ENCODE peak calls at places on chromosomes 7 and 10, in ten cellular contexts. One of them, this sample, is unnamed.

GRCh38 chr7:42283553-42283952 is 46.5 kb upstream of the GLI3 start:
- DNase-seq in CD8-positive, alpha-beta T cell: no peak
- DNase-seq in lower leg skin: no peak
- DNase-seq in heart left ventricle: no peak
- DNase-seq in BE2C: no peak
- DNase-seq in fibroblast of mammary gland: peak
- DNase-seq in neural crest cell: no peak
- DNase-seq in HCT116: no peak
- DNase-seq in tibial artery: no peak
- DNase-seq in RWPE1: peak
- DNase-seq in this sample: no peak

GRCh38 chr10:116768786-116769185 is 26.4 kb upstream of the HSPA12A start:
- DNase-seq in CD8-positive, alpha-beta T cell: no peak
- DNase-seq in lower leg skin: no peak
- DNase-seq in heart left ventricle: no peak
- DNase-seq in BE2C: no peak
- DNase-seq in fibroblast of mammary gland: no peak
- DNase-seq in neural crest cell: no peak
- DNase-seq in HCT116: no peak
- DNase-seq in tibial artery: no peak
- DNase-seq in RWPE1: no peak
- DNase-seq in this sample: no peak

GRCh38 chr10:73577788-73578187 is 13.4 kb downstream of the USP54 start:
- DNase-seq in CD8-positive, alpha-beta T cell: no peak
- DNase-seq in lower leg skin: peak
- DNase-seq in heart left ventricle: peak
- DNase-seq in BE2C: no peak
- DNase-seq in fibroblast of mammary gland: peak
- DNase-seq in neural crest cell: no peak
- DNase-seq in HCT116: no peak
- DNase-seq in tibial artery: peak
- DNase-seq in RWPE1: no peak
- DNase-seq in this sample: no peak

GRCh38 chr10:114779803-114780609 is 41.6 kb upstream of the FHIP2A start:
- DNase-seq in CD8-positive, alpha-beta T cell: no peak
- DNase-seq in lower leg skin: no peak
- DNase-seq in heart left ventricle: no peak
- DNase-seq in BE2C: no peak
- DNase-seq in fibroblast of mammary gland: peak
- DNase-seq in neural crest cell: no peak
- DNase-seq in HCT116: peak
- DNase-seq in tibial artery: no peak
- DNase-seq in RWPE1: peak
- DNase-seq in this sample: no peak

GRCh38 chr10:119608316-119609155 is 11.8 kb upstream of the TIAL1 start:
- DNase-seq in CD8-positive, alpha-beta T cell: no peak
- DNase-seq in lower leg skin: peak
- DNase-seq in heart left ventricle: peak
- DNase-seq in BE2C: peak
- DNase-seq in fibroblast of mammary gland: peak
- DNase-seq in neural crest cell: peak
- DNase-seq in HCT116: peak
- DNase-seq in tibial artery: peak
- DNase-seq in RWPE1: peak
- DNase-seq in this sample: no peak

GRCh38 chr7:127905491-127906330 is 125.5 kb downstream of the LRRC4 start:
- DNase-seq in CD8-positive, alpha-beta T cell: no peak
- DNase-seq in lower leg skin: no peak
- DNase-seq in heart left ventricle: no peak
- DNase-seq in BE2C: no peak
- DNase-seq in fibroblast of mammary gland: no peak
- DNase-seq in neural crest cell: no peak
- DNase-seq in HCT116: no peak
- DNase-seq in tibial artery: no peak
- DNase-seq in RWPE1: peak
- DNase-seq in this sample: no peak

GRCh38 chr7:54419209-54419608 is 123.0 kb upstream of the VSTM2A start:
- DNase-seq in CD8-positive, alpha-beta T cell: no peak
- DNase-seq in lower leg skin: no peak
- DNase-seq in heart left ventricle: no peak
- DNase-seq in BE2C: no peak
- DNase-seq in fibroblast of mammary gland: no peak
- DNase-seq in neural crest cell: no peak
- DNase-seq in HCT116: no peak
- DNase-seq in tibial artery: no peak
- DNase-seq in RWPE1: no peak
- DNase-seq in this sample: no peak

GRCh38 chr10:82160291-82160690 is 285.3 kb downstream of the NRG3 start:
- DNase-seq in CD8-positive, alpha-beta T cell: no peak
- DNase-seq in lower leg skin: no peak
- DNase-seq in heart left ventricle: no peak
- DNase-seq in BE2C: no peak
- DNase-seq in fibroblast of mammary gland: no peak
- DNase-seq in neural crest cell: no peak
- DNase-seq in HCT116: no peak
- DNase-seq in tibial artery: no peak
- DNase-seq in RWPE1: no peak
- DNase-seq in this sample: no peak

GRCh38 chr7:151126500-151127137 is 40.3 kb downstream of the AGAP3 start:
- DNase-seq in CD8-positive, alpha-beta T cell: no peak
- DNase-seq in lower leg skin: no peak
- DNase-seq in heart left ventricle: no peak
- DNase-seq in BE2C: no peak
- DNase-seq in fibroblast of mammary gland: no peak
- DNase-seq in neural crest cell: no peak
- DNase-seq in HCT116: no peak
- DNase-seq in tibial artery: no peak
- DNase-seq in RWPE1: no peak
- DNase-seq in this sample: no peak

GRCh38 chr10:35041502-35041879 is 48.6 kb downstream of the CUL2 start:
- DNase-seq in CD8-positive, alpha-beta T cell: no peak
- DNase-seq in lower leg skin: no peak
- DNase-seq in heart left ventricle: no peak
- DNase-seq in BE2C: no peak
- DNase-seq in fibroblast of mammary gland: no peak
- DNase-seq in neural crest cell: no peak
- DNase-seq in HCT116: peak
- DNase-seq in tibial artery: no peak
- DNase-seq in RWPE1: no peak
- DNase-seq in this sample: no peak

GRCh38 chr10:35040761-35041501 is 49.2 kb downstream of the CUL2 start:
- DNase-seq in CD8-positive, alpha-beta T cell: no peak
- DNase-seq in lower leg skin: no peak
- DNase-seq in heart left ventricle: no peak
- DNase-seq in BE2C: no peak
- DNase-seq in fibroblast of mammary gland: peak
- DNase-seq in neural crest cell: no peak
- DNase-seq in HCT116: peak
- DNase-seq in tibial artery: no peak
- DNase-seq in RWPE1: peak
- DNase-seq in this sample: no peak

GRCh38 chr10:35042783-35043182 is 47.4 kb downstream of the CUL2 start:
- DNase-seq in CD8-positive, alpha-beta T cell: no peak
- DNase-seq in lower leg skin: no peak
- DNase-seq in heart left ventricle: no peak
- DNase-seq in BE2C: no peak
- DNase-seq in fibroblast of mammary gland: no peak
- DNase-seq in neural crest cell: no peak
- DNase-seq in HCT116: no peak
- DNase-seq in tibial artery: no peak
- DNase-seq in RWPE1: no peak
- DNase-seq in this sample: no peak

GRCh38 chr10:35035641-35036040 is 54.5 kb downstream of the CUL2 start:
- DNase-seq in CD8-positive, alpha-beta T cell: no peak
- DNase-seq in lower leg skin: no peak
- DNase-seq in heart left ventricle: no peak
- DNase-seq in BE2C: no peak
- DNase-seq in fibroblast of mammary gland: peak
- DNase-seq in neural crest cell: no peak
- DNase-seq in HCT116: no peak
- DNase-seq in tibial artery: no peak
- DNase-seq in RWPE1: no peak
- DNase-seq in this sample: no peak

DNA sequence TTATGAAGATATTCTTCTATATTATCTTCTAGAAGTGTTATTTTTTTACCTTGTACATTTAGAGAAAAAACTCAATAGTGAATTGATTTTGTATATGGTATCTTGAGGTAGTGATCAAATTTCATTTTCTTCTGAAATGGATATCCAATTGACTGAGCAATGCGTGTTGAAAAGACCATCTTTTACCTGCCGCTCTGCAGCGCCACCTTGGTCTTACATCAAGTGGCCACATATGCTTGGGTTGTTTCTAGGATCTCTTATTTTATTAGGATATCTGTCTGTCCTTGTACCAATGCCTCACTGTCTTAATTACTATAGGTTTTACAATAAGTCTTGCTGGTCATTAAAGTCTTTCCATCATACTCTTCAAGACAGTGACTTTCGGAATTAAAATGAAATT is 53.0 kb downstream of the CUL2 start:
- DNase-seq in CD8-positive, alpha-beta T cell: no peak
- DNase-seq in lower leg skin: no peak
- DNase-seq in heart left ventricle: no peak
- DNase-seq in BE2C: no peak
- DNase-seq in fibroblast of mammary gland: no peak
- DNase-seq in neural crest cell: no peak
- DNase-seq in HCT116: no peak
- DNase-seq in tibial artery: no peak
- DNase-seq in RWPE1: no peak
- DNase-seq in this sample: no peak
- TF ChIP-seq CTCF in CD8-positive, alpha-beta T cell: no peak
- TF ChIP-seq CTCF in lower leg skin: no peak
- TF ChIP-seq CTCF in heart left ventricle: no peak
- TF ChIP-seq CTCF in BE2C: no peak
- TF ChIP-seq CTCF in fibroblast of mammary gland: no peak
- TF ChIP-seq CTCF in neural crest cell: no peak
- TF ChIP-seq CTCF in HCT116: no peak
- TF ChIP-seq CTCF in tibial artery: no peak
- TF ChIP-seq CTCF in RWPE1: no peak
- TF ChIP-seq CTCF in this sample: no peak

GRCh38 chr10:35780970-35781642 is 139.0 kb upstream of the FZD8 start:
- DNase-seq in CD8-positive, alpha-beta T cell: no peak
- DNase-seq in lower leg skin: no peak
- DNase-seq in heart left ventricle: no peak
- DNase-seq in BE2C: no peak
- DNase-seq in fibroblast of mammary gland: peak
- DNase-seq in neural crest cell: no peak
- DNase-seq in HCT116: no peak
- DNase-seq in tibial artery: no peak
- DNase-seq in RWPE1: no peak
- DNase-seq in this sample: no peak
- TF ChIP-seq CTCF in CD8-positive, alpha-beta T cell: no peak
- TF ChIP-seq CTCF in lower leg skin: no peak
- TF ChIP-seq CTCF in heart left ventricle: no peak
- TF ChIP-seq CTCF in BE2C: no peak
- TF ChIP-seq CTCF in fibroblast of mammary gland: peak
- TF ChIP-seq CTCF in neural crest cell: no peak
- TF ChIP-seq CTCF in HCT116: no peak
- TF ChIP-seq CTCF in tibial artery: no peak
- TF ChIP-seq CTCF in RWPE1: no peak
- TF ChIP-seq CTCF in this sample: no peak

DNA sequence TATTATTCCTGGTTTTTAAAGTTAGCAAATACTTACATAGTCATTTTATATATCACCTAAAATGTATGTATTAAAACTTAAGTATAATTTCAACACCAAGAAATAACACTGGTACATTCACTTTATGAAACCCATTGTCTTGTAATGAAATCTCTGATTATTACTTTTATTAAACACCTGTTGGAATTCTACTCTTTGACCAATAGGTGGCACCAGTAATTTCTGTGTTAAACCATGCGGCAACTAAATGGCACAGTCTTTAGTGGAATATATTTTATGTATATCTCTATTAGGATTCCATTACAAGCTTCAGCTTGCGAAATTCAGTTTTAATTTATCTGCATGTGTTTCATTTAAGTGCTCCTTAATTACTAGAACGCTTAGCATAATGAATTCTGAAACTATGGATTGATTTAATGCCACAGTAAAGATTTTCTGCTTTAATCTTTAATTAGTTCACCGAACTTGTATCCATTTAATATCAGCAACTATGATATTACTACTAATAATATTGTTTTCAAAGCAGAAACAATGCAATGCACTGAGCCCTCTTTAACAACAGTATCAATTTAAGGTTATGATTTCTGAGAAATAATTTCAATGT is 181.3 kb downstream of the MAGI2 start:
- DNase-seq in CD8-positive, alpha-beta T cell: no peak
- DNase-seq in lower leg skin: no peak
- DNase-seq in heart left ventricle: no peak
- DNase-seq in BE2C: no peak
- DNase-seq in fibroblast of mammary gland: peak
- DNase-seq in neural crest cell: no peak
- DNase-seq in HCT116: peak
- DNase-seq in tibial artery: no peak
- DNase-seq in RWPE1: peak
- DNase-seq in this sample: no peak
- TF ChIP-seq CTCF in CD8-positive, alpha-beta T cell: peak
- TF ChIP-seq CTCF in lower leg skin: no peak
- TF ChIP-seq CTCF in heart left ventricle: peak
- TF ChIP-seq CTCF in BE2C: peak
- TF ChIP-seq CTCF in fibroblast of mammary gland: peak
- TF ChIP-seq CTCF in neural crest cell: peak
- TF ChIP-seq CTCF in HCT116: peak
- TF ChIP-seq CTCF in tibial artery: peak
- TF ChIP-seq CTCF in RWPE1: peak
- TF ChIP-seq CTCF in this sample: no peak

GRCh38 chr7:28364082-28364481 is 48.2 kb upstream of the CREB5 start:
- DNase-seq in CD8-positive, alpha-beta T cell: no peak
- DNase-seq in lower leg skin: no peak
- DNase-seq in heart left ventricle: no peak
- DNase-seq in BE2C: no peak
- DNase-seq in fibroblast of mammary gland: peak
- DNase-seq in neural crest cell: no peak
- DNase-seq in HCT116: no peak
- DNase-seq in tibial artery: no peak
- DNase-seq in RWPE1: no peak
- DNase-seq in this sample: no peak
- TF ChIP-seq CTCF in CD8-positive, alpha-beta T cell: no peak
- TF ChIP-seq CTCF in lower leg skin: no peak
- TF ChIP-seq CTCF in heart left ventricle: peak
- TF ChIP-seq CTCF in BE2C: peak
- TF ChIP-seq CTCF in fibroblast of mammary gland: peak
- TF ChIP-seq CTCF in neural crest cell: peak
- TF ChIP-seq CTCF in HCT116: no peak
- TF ChIP-seq CTCF in tibial artery: no peak
- TF ChIP-seq CTCF in RWPE1: no peak
- TF ChIP-seq CTCF in this sample: no peak

DNA sequence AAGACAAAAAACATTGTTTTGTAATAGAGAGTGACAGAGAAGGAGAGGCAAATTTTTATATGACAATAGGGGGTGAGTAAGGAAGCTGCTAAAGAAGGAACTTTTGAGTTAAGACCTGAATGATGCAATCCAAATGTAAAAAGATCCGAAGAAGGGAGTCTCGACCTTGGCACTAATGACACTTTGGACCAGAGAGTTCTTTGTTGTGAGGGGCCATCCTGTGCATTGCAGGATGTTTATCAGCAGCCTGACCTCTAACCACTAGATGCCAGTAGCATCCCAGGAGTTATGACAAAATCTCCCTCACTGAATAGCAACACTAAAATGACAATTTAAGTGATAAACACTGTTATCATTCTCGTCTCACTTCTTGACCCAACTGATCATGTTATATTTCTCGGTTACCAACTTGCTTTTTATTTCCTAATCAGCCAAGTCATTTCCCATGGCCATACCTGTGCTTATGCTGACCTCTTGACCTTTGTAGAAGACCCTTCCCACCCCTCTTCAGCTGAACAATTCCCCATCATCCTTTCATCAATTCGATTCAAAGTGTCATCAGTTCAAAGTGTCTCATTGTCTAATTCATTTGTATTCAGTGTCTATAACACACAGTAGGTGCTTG is 30.0 kb downstream of the DGKI start:
- DNase-seq in CD8-positive, alpha-beta T cell: no peak
- DNase-seq in lower leg skin: no peak
- DNase-seq in heart left ventricle: no peak
- DNase-seq in BE2C: no peak
- DNase-seq in fibroblast of mammary gland: peak
- DNase-seq in neural crest cell: no peak
- DNase-seq in HCT116: no peak
- DNase-seq in tibial artery: no peak
- DNase-seq in RWPE1: no peak
- DNase-seq in this sample: no peak
- TF ChIP-seq CTCF in CD8-positive, alpha-beta T cell: no peak
- TF ChIP-seq CTCF in lower leg skin: no peak
- TF ChIP-seq CTCF in heart left ventricle: no peak
- TF ChIP-seq CTCF in BE2C: peak
- TF ChIP-seq CTCF in fibroblast of mammary gland: peak
- TF ChIP-seq CTCF in neural crest cell: peak
- TF ChIP-seq CTCF in HCT116: peak
- TF ChIP-seq CTCF in tibial artery: no peak
- TF ChIP-seq CTCF in RWPE1: no peak
- TF ChIP-seq CTCF in this sample: no peak